ENCODE peak calls at places on chromosomes 7 and 10, in seven cellular contexts. M is fibroblast of lung, K is thyroid gland, X is upper lobe of left lung, E is cardiac muscle cell, B is heart right ventricle, Y is tibial artery. U is an unnamed sample.

GRCh38 chr10:131560166-131560565 is 248.6 kb upstream of the TCERG1L start:
- DNase-seq in M (no peak), K (no peak), X (no peak), E (peak), B (no peak), Y (no peak), U (no peak)

GRCh38 chr10:63633677-63634487 is 112.7 kb downstream of the REEP3 start:
- DNase-seq in M (peak), K (peak), X (no peak), E (peak), B (no peak), Y (no peak), U (no peak)

GRCh38 chr7:131655866-131656265 is 99.4 kb upstream of the PODXL start:
- DNase-seq in M (no peak), K (no peak), X (no peak), E (no peak), B (no peak), Y (no peak), U (no peak)

GRCh38 chr7:6202117-6202516 is 70.3 kb downstream of the CYTH3 start:
- DNase-seq in M (no peak), K (no peak), X (no peak), E (no peak), B (peak), Y (no peak), U (no peak)

GRCh38 chr7:92740713-92741126 is 95.7 kb downstream of the CDK6 start:
- DNase-seq in M (peak), K (peak), X (no peak), E (no peak), B (no peak), Y (no peak), U (no peak)

GRCh38 chr10:104246981-104247380 is 7.7 kb upstream of the GSTO1 start:
- DNase-seq in M (peak), K (no peak), X (peak), E (no peak), B (no peak), Y (no peak), U (no peak)

GRCh38 chr10:126124923-126125322 is 228.6 kb downstream of the FANK1 start:
- DNase-seq in M (peak), K (no peak), X (no peak), E (no peak), B (no peak), Y (no peak), U (no peak)

GRCh38 chr10:78568664-78569063 is 500.1 kb upstream of the ZMIZ1 start:
- DNase-seq in M (no peak), K (no peak), X (no peak), E (no peak), B (no peak), Y (no peak), U (no peak)

GRCh38 chr7:71817931-71818330 is 594.2 kb downstream of the CALN1 start:
- DNase-seq in M (peak), K (no peak), X (no peak), E (no peak), B (no peak), Y (no peak), U (no peak)

GRCh38 chr7:83704564-83704963 is 55.6 kb upstream of the SEMA3E start:
- DNase-seq in M (no peak), K (no peak), X (no peak), E (no peak), B (no peak), Y (no peak), U (no peak)

GRCh38 chr7:72345208-72345727 is 66.9 kb downstream of the CALN1 start:
- DNase-seq in M (no peak), K (no peak), X (no peak), E (no peak), B (no peak), Y (no peak), U (no peak)

DNA sequence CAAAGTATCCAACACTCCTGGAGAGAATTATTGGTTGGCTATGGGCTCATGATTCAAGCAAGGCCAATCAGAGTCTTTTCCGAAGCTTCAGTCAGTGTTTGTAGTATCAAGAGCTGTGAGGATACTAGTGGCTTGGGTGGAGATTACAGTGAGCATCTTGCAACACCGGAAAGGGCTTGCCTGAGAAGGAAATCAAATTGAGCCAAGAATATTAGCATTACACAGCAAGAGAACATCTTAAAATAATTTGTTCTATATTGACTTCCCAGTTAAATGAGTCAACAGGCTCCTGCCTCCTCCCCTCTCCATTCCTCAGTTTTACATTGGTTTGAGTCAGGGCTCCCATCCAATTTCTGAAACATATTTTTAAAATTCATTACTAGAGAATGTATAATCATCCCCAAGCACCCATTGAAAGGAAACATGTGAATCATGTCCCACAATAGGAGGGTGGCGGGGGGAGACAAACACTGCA is 127.4 kb downstream of the ELAPOR2 start:
- DNase-seq in M (peak), K (no peak), X (peak), E (no peak), B (no peak), Y (peak), U (no peak)
- H3K27ac ChIP-seq in M (no peak), K (no peak), X (peak), E (no peak), B (peak), Y (peak), U (no peak)

GRCh38 chr10:118592675-118593330 is 2.6 kb downstream of the PRLHR start:
- DNase-seq in M (no peak), K (no peak), X (no peak), E (no peak), B (no peak), Y (no peak), U (no peak)

GRCh38 chr10:118594392-118595063 is 920 bp downstream of the PRLHR start:
- DNase-seq in M (peak), K (peak), X (peak), E (peak), B (peak), Y (no peak), U (peak)

GRCh38 chr10:118587881-118588651 is 7.4 kb downstream of the PRLHR start:
- DNase-seq in M (no peak), K (no peak), X (no peak), E (no peak), B (no peak), Y (no peak), U (no peak)

GRCh38 chr10:118585794-118586193 is 9.7 kb downstream of the PRLHR start:
- DNase-seq in M (peak), K (no peak), X (no peak), E (no peak), B (no peak), Y (no peak), U (no peak)

GRCh38 chr10:118590334-118590733 is 5.1 kb downstream of the PRLHR start:
- DNase-seq in M (peak), K (peak), X (peak), E (no peak), B (no peak), Y (no peak), U (no peak)
- TF ChIP-seq CTCF in M (no peak), K (no peak), X (no peak), E (no peak), B (no peak), Y (no peak), U (no peak)

GRCh38 chr7:25628446-25628845 is 400.2 kb upstream of the NPVF start:
- DNase-seq in M (no peak), K (no peak), X (no peak), E (no peak), B (no peak), Y (no peak), U (no peak)

GRCh38 chr7:25622716-25623115 is 394.4 kb upstream of the NPVF start:
- DNase-seq in M (no peak), K (no peak), X (no peak), E (no peak), B (no peak), Y (no peak), U (no peak)

GRCh38 chr7:25624837-25625236 is 396.6 kb upstream of the NPVF start:
- DNase-seq in M (no peak), K (no peak), X (no peak), E (no peak), B (peak), Y (no peak), U (no peak)

GRCh38 chr7:25624001-25624400 is 395.7 kb upstream of the NPVF start:
- DNase-seq in M (peak), K (no peak), X (no peak), E (no peak), B (no peak), Y (no peak), U (no peak)

DNA sequence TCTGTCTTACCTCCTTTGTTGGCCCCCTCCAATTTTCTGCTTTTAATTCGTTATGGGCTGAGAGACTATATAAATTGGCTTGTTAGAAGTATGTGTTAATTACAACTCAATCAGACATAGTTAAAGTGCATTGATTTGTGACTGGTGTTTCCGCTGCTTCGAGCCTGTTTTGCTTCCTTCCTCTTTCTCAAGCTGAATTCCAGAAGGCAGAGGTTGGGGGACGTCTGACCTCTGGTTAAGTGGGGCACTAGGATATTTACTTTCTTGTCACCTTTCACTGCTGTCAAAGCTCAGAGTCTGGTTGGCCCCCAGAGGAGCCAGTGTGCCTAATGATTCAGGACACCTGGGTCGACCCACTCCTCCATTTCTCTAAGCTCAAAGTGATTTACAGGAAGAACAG is 397.0 kb upstream of the NPVF start:
- DNase-seq in M (no peak), K (no peak), X (no peak), E (no peak), B (no peak), Y (no peak), U (no peak)
- H3K27ac ChIP-seq in M (no peak), K (no peak), X (peak), E (no peak), B (peak), Y (peak), U (no peak)

DNA sequence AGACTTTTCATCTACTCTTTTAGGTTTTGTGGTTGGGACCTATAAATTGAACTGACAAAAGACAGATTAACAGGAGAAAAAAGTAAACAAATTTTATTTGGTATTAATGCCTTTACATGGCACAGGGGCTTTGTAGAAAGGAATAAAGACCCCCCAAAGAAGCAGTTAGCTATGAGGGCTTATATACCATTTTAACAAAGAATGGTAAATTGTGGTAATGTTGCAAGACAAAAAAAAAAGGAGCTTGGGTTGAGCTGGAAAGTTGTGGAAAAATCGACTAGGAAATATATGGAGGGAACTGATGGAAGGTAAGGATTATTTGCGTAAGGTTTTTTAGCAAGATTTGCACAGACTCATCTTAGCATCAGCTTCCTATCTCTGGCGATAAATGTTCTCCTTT is 84.6 kb downstream of the JCAD start:
- DNase-seq in M (no peak), K (no peak), X (no peak), E (no peak), B (no peak), Y (no peak), U (no peak)
- TF ChIP-seq CTCF in M (no peak), K (no peak), X (no peak), E (no peak), B (no peak), Y (no peak), U (no peak)

GRCh38 chr10:33460461-33461294 is 126.2 kb upstream of the NRP1 start:
- DNase-seq in M (peak), K (peak), X (peak), E (peak), B (peak), Y (peak), U (no peak)

GRCh38 chr10:33459597-33459996 is 125.1 kb upstream of the NRP1 start:
- DNase-seq in M (peak), K (peak), X (no peak), E (no peak), B (no peak), Y (no peak), U (no peak)

GRCh38 chr10:33453081-33453850 is 118.8 kb upstream of the NRP1 start:
- DNase-seq in M (peak), K (no peak), X (no peak), E (no peak), B (no peak), Y (no peak), U (no peak)

DNA sequence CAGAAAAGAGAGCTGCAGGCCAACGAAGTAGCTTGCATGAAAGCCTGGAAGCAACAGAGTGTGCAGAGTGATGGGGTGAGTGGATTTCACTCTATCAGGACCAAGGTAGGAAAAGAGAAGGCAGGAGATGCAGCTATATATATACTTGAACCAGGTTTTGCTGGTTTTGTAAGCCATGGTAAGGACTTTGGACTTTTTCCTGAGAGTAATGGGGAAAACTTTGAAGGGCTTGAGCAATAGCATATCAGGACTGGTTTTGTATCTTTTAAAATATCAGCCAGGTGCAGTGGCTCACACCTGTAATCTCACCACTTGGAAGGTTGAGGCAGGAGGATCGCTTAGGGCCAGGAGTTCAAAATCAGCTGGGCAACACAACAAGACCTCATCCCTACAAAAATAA is 120.6 kb upstream of the NRP1 start:
- DNase-seq in M (no peak), K (no peak), X (no peak), E (no peak), B (no peak), Y (no peak), U (no peak)
- H3K27ac ChIP-seq in M (no peak), K (no peak), X (no peak), E (no peak), B (no peak), Y (no peak), U (no peak)

GRCh38 chr10:6174201-6174874 is 28.4 kb upstream of the PFKFB3 start:
- DNase-seq in M (no peak), K (no peak), X (no peak), E (no peak), B (peak), Y (no peak), U (peak)

GRCh38 chr10:6175329-6176055 is 27.2 kb upstream of the PFKFB3 start:
- DNase-seq in M (no peak), K (no peak), X (no peak), E (no peak), B (no peak), Y (no peak), U (no peak)

GRCh38 chr10:6173203-6173602 is 29.5 kb upstream of the PFKFB3 start:
- DNase-seq in M (no peak), K (no peak), X (no peak), E (peak), B (no peak), Y (no peak), U (no peak)

GRCh38 chr10:6170638-6171037 is 32.1 kb upstream of the PFKFB3 start:
- DNase-seq in M (no peak), K (no peak), X (no peak), E (no peak), B (no peak), Y (no peak), U (no peak)

GRCh38 chr10:6171891-6172354 is 30.8 kb upstream of the PFKFB3 start:
- DNase-seq in M (peak), K (no peak), X (peak), E (no peak), B (peak), Y (peak), U (no peak)
- TF ChIP-seq CTCF in M (no peak), K (no peak), X (no peak), E (no peak), B (no peak), Y (no peak), U (no peak)

DNA sequence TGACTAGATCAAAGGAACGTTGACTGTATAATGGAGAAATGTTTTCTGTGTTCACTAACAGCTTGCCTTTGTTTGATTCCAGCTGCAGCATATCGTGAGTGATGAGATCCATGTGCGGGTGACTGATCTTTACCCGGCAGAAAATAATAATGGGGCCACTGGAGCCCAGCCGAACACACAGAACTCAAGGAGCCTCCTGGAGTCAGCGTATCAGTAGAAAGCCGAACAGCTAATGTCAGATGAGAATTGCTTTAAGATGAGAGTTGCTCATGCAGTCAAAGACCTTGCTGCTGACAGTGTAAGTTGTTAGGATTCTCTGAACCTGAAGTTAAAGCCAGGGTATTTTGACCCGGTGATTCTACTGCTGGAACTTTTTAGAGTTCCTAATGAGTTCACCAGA is 34.3 kb upstream of the MTPAP start:
- DNase-seq in M (peak), K (no peak), X (no peak), E (peak), B (no peak), Y (no peak), U (no peak)
- H3K27ac ChIP-seq in M (no peak), K (no peak), X (no peak), E (no peak), B (no peak), Y (no peak), U (no peak)

GRCh38 chr10:123390332-123390731 is 236.1 kb downstream of the BUB3 start:
- DNase-seq in M (no peak), K (no peak), X (no peak), E (no peak), B (no peak), Y (no peak), U (no peak)
- TF ChIP-seq CTCF in M (no peak), K (no peak), X (no peak), E (no peak), B (no peak), Y (no peak), U (no peak)

GRCh38 chr10:133373104-133373624 is at the start of gene ECHS1:
- DNase-seq in M (peak), K (peak), X (peak), E (peak), B (peak), Y (peak), U (peak)
- H3K27ac ChIP-seq in M (peak), K (peak), X (peak), E (peak), B (peak), Y (peak), U (peak)

U was measured in right lobe of liver.